ENCODE peak calls at places on chromosomes 2 and 18, in four cellular contexts. J is tibial nerve; I is psoas muscle; Q is CD4-positive, alpha-beta memory T cell. Y is an unnamed sample.

GRCh38 chr2:114119846-114120348 is 230.0 kb downstream of the ACTR3 start:
- DNase-seq in J (no peak), I (no peak), Q (no peak), Y (no peak)

GRCh38 chr2:176002684-176003225 is 688 bp upstream of the LNPK start:
- DNase-seq in J (no peak), I (peak; percentile 24), Q (peak; percentile 1), Y (no peak)

GRCh38 chr2:230666885-230667712 is 45.5 kb upstream of the CAB39 start:
- DNase-seq in J (no peak), I (no peak), Q (no peak), Y (no peak)

GRCh38 chr18:70322928-70323327 is 34.1 kb downstream of the SOCS6 start:
- DNase-seq in J (no peak), I (no peak), Q (no peak), Y (no peak)

GRCh38 chr2:239897596-239898235 is 127.4 kb downstream of the NDUFA10 start:
- DNase-seq in J (no peak), I (no peak), Q (no peak), Y (no peak)

GRCh38 chr2:177726853-177727465 is 334.4 kb downstream of the AGPS start:
- DNase-seq in J (no peak), I (no peak), Q (no peak), Y (no peak)

GRCh38 chr2:100887713-100888112 is 67.8 kb downstream of the NPAS2 start:
- DNase-seq in J (no peak), I (no peak), Q (no peak), Y (no peak)

GRCh38 chr2:135212757-135213156 is 160.7 kb downstream of the RAB3GAP1 start:
- DNase-seq in J (no peak), I (no peak), Q (no peak), Y (no peak)

GRCh38 chr2:122007577-122007976 is 252.1 kb downstream of the TSN start:
- DNase-seq in J (no peak), I (no peak), Q (no peak), Y (no peak)

GRCh38 chr2:1743396-1744150 is 742 bp downstream of the PXDN start:
- DNase-seq in J (no peak), I (peak; percentile 44), Q (no peak), Y (no peak)

GRCh38 chr2:98479959-98480524 is 35.4 kb downstream of the INPP4A start:
- DNase-seq in J (no peak), I (peak; percentile 58), Q (no peak), Y (peak; percentile 78)

GRCh38 chr2:207408086-207408794 is 121.5 kb upstream of the CREB1 start:
- DNase-seq in J (no peak), I (no peak), Q (no peak), Y (peak; percentile 26)

GRCh38 chr2:81894451-81894990 is 1590.0 kb upstream of the LRRTM1 start:
- DNase-seq in J (no peak), I (no peak), Q (no peak), Y (no peak)

GRCh38 chr2:69163109-69163508 is 150.1 kb downstream of the ANTXR1 start:
- DNase-seq in J (no peak), I (no peak), Q (no peak), Y (no peak)

GRCh38 chr18:44805643-44806042 is 125.0 kb downstream of the SETBP1 start:
- DNase-seq in J (no peak), I (no peak), Q (no peak), Y (no peak)
- H3K27me3 ChIP-seq in J (no peaks in the 10 kb centered on the region), I (no peaks in the 10 kb centered on the region), Q (no peaks in the 10 kb centered on the region), Y (no peaks in the 10 kb centered on the region)

GRCh38 chr2:236776695-236777251 is 207.1 kb downstream of the ACKR3 start:
- DNase-seq in J (peak; percentile 34), I (no peak), Q (no peak), Y (no peak)
- H3K4me1 ChIP-seq in J (no peaks in the 10 kb centered on the region), I (no peaks in the 10 kb centered on the region), Q (no peaks in the 10 kb centered on the region), Y (peaks cover 7% of the 10 kb centered on the region)

DNA sequence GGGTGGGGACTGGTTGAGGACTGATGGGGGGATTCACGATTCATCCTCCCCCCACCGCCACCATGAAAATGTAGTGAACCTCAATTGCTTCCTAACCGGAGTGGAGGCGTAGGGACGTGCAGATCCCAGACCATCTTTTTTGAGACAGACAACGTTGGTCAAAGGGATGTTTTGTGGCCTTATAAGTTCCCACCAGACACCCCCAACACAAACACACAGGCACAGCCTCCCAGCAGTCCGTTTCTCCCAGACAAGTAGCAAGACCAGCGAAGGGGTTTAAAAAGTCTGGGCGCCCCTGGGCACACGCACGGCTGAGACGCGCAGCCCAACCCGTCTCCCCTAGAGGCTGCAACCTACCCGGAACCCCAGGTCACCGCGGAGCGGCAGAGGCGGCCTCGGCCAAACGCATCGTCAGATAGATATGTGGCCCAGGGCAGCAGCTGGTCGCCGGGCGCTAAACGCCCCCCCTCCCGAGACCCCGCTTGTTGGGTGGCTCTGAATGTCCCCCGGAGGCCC is 1.3 kb downstream of the GBX2 start:
- DNase-seq in J (no peak), I (no peak), Q (no peak), Y (no peak)
- H3K27me3 ChIP-seq in J (peaks cover 94% of the 10 kb centered on the region), I (peaks cover 3% of the 10 kb centered on the region), Q (peaks cover 24% of the 10 kb centered on the region), Y (peaks cover 39% of the 10 kb centered on the region)

GRCh38 chr2:237171396-237171795 is 85.7 kb downstream of the COPS8 start:
- DNase-seq in J (no peak), I (no peak), Q (no peak), Y (no peak)
- H3K4me1 ChIP-seq in J (peaks cover 9% of the 10 kb centered on the region), I (peaks cover 11% of the 10 kb centered on the region), Q (no peaks in the 10 kb centered on the region), Y (no peaks in the 10 kb centered on the region)

GRCh38 chr2:199463000-199463692 is 5.4 kb upstream of the SATB2 start:
- DNase-seq in J (peak; percentile 66), I (peak; percentile 78), Q (no peak), Y (peak; percentile 64)

GRCh38 chr2:199465988-199466703 is 8.4 kb upstream of the SATB2 start:
- DNase-seq in J (no peak), I (no peak), Q (no peak), Y (no peak)

GRCh38 chr2:199463708-199464613 is 6.2 kb upstream of the SATB2 start:
- DNase-seq in J (no peak), I (no peak), Q (no peak), Y (peak; percentile 75)

GRCh38 chr2:199465390-199465789 is 7.7 kb upstream of the SATB2 start:
- DNase-seq in J (no peak), I (no peak), Q (no peak), Y (no peak)

GRCh38 chr2:199464614-199465352 is 7.0 kb upstream of the SATB2 start:
- DNase-seq in J (no peak), I (no peak), Q (no peak), Y (no peak)
- H3K27me3 ChIP-seq in J (peaks cover 100% of the 10 kb centered on the region), I (no peaks in the 10 kb centered on the region), Q (peaks cover 90% of the 10 kb centered on the region), Y (peaks cover 30% of the 10 kb centered on the region)

GRCh38 chr2:178732913-178733312 is 74.3 kb downstream of the TTN start:
- DNase-seq in J (no peak), I (no peak), Q (no peak), Y (no peak)

GRCh38 chr2:178734518-178734917 is 72.7 kb downstream of the TTN start:
- DNase-seq in J (no peak), I (no peak), Q (no peak), Y (no peak)

GRCh38 chr2:178733975-178734374 is 73.2 kb downstream of the TTN start:
- DNase-seq in J (no peak), I (no peak), Q (no peak), Y (no peak)

GRCh38 chr2:178731300-178731699 is 75.9 kb downstream of the TTN start:
- DNase-seq in J (no peak), I (no peak), Q (no peak), Y (no peak)

GRCh38 chr2:178730049-178730448 is 77.2 kb downstream of the TTN start:
- DNase-seq in J (no peak), I (no peak), Q (no peak), Y (no peak)
- H3K4me1 ChIP-seq in J (no peaks in the 10 kb centered on the region), I (peaks cover 91% of the 10 kb centered on the region), Q (no peaks in the 10 kb centered on the region), Y (no peaks in the 10 kb centered on the region)